ENCODE peak calls at places on chromosomes 2 and 18, in seven cellular contexts. Q is IMR-90, J is osteoblast, T is adrenal gland, N is body of pancreas, E is mucosa of descending colon, C is astrocyte. F is an unnamed sample.

GRCh38 chr2:160241251-160242137 is 41.4 kb upstream of the ITGB6 start:
- DNase-seq in Q (peak; percentile 81), J (no peak), T (peak; percentile 90), N (peak; percentile 86), E (peak; percentile 68), C (peak; percentile 82), F (peak; percentile 65)

GRCh38 chr2:201180010-201180409 is 2.9 kb upstream of the CASP10 start:
- DNase-seq in Q (no peak), J (no peak), T (no peak), N (no peak), E (no peak), C (no peak), F (no peak)

GRCh38 chr2:68714866-68715265 is 19.7 kb upstream of the ARHGAP25 start:
- DNase-seq in Q (no peak), J (no peak), T (peak; percentile 27), N (no peak), E (peak; percentile 62), C (no peak), F (peak; percentile 69)

GRCh38 chr2:11477994-11478393 is 12.0 kb upstream of the E2F6 start:
- DNase-seq in Q (peak; percentile 85), J (peak; percentile 83), T (peak; percentile 89), N (peak; percentile 90), E (peak; percentile 98), C (peak; percentile 45), F (peak; percentile 91)

GRCh38 chr2:12502759-12503158 is 214.0 kb upstream of the TRIB2 start:
- DNase-seq in Q (peak; percentile 71), J (no peak), T (no peak), N (no peak), E (no peak), C (peak; percentile 79), F (no peak)

GRCh38 chr2:100542418-100542817 is 20.4 kb upstream of the PDCL3 start:
- DNase-seq in Q (no peak), J (no peak), T (no peak), N (no peak), E (no peak), C (no peak), F (no peak)

GRCh38 chr2:107772380-107772779 is 54.3 kb upstream of the RGPD4 start:
- DNase-seq in Q (no peak), J (no peak), T (no peak), N (no peak), E (no peak), C (no peak), F (no peak)

GRCh38 chr2:167752734-167753133 is 494.7 kb downstream of the STK39 start:
- DNase-seq in Q (no peak), J (no peak), T (no peak), N (no peak), E (no peak), C (no peak), F (no peak)

GRCh38 chr2:96864343-96865091 is 5.4 kb downstream of the SEMA4C start:
- DNase-seq in Q (no peak), J (peak; percentile 61), T (no peak), N (peak; percentile 60), E (no peak), C (no peak), F (no peak)

GRCh38 chr2:28577796-28578680 is 82.2 kb downstream of the PLB1 start:
- DNase-seq in Q (no peak), J (no peak), T (no peak), N (no peak), E (no peak), C (no peak), F (no peak)

GRCh38 chr2:233844836-233845235 is 9.5 kb downstream of the HJURP start:
- DNase-seq in Q (no peak), J (peak; percentile 2), T (no peak), N (no peak), E (no peak), C (no peak), F (no peak)

GRCh38 chr2:191152841-191153240 is 2.0 kb upstream of the STAT4 start:
- DNase-seq in Q (peak; percentile 75), J (no peak), T (no peak), N (no peak), E (no peak), C (peak; percentile 90), F (no peak)

GRCh38 chr18:28690836-28691835 is 514.2 kb upstream of the CDH2 start:
- DNase-seq in Q (no peak), J (no peak), T (no peak), N (no peak), E (no peak), C (peak; percentile 20), F (no peak)

GRCh38 chr2:9565436-9566153 is 10.0 kb upstream of the ADAM17 start:
- DNase-seq in Q (peak; percentile 96), J (peak; percentile 93), T (peak; percentile 94), N (peak; percentile 88), E (peak; percentile 70), C (peak; percentile 91), F (peak; percentile 74)

GRCh38 chr2:26018184-26018716 is 15.6 kb upstream of the RAB10 start:
- DNase-seq in Q (peak; percentile 88), J (peak; percentile 96), T (peak; percentile 96), N (peak; percentile 91), E (peak; percentile 83), C (peak; percentile 82), F (peak; percentile 83)

GRCh38 chr2:56215911-56216310 is 32.1 kb downstream of the CCDC85A start:
- DNase-seq in Q (no peak), J (no peak), T (no peak), N (no peak), E (no peak), C (no peak), F (no peak)

GRCh38 chr18:70021498-70021897 is 73.8 kb upstream of the CD226 start:
- DNase-seq in Q (no peak), J (no peak), T (no peak), N (no peak), E (no peak), C (no peak), F (no peak)

GRCh38 chr2:118292991-118293390 is 204.7 kb downstream of the INSIG2 start:
- DNase-seq in Q (no peak), J (no peak), T (no peak), N (no peak), E (no peak), C (peak; percentile 38), F (no peak)

GRCh38 chr2:9004338-9005204 is 1.1 kb upstream of the MBOAT2 start:
- DNase-seq in Q (peak; percentile 36), J (peak; percentile 88), T (no peak), N (no peak), E (no peak), C (peak; percentile 74), F (no peak)

GRCh38 chr2:38427936-38428335 is 50.9 kb upstream of the ATL2 start:
- DNase-seq in Q (no peak), J (no peak), T (no peak), N (no peak), E (no peak), C (no peak), F (no peak)

GRCh38 chr2:43169987-43170732 is 56.2 kb downstream of the ZFP36L2 start:
- DNase-seq in Q (no peak), J (peak; percentile 59), T (no peak), N (peak; percentile 38), E (peak; percentile 85), C (no peak), F (peak; percentile 85)

GRCh38 chr18:28063181-28063790 is 113.6 kb downstream of the CDH2 start:
- DNase-seq in Q (peak; percentile 48), J (peak; percentile 45), T (no peak), N (no peak), E (no peak), C (peak; percentile 67), F (no peak)

GRCh38 chr2:60515751-60516226 is 37.7 kb downstream of the BCL11A start:
- DNase-seq in Q (peak; percentile 94), J (no peak), T (no peak), N (no peak), E (no peak), C (peak; percentile 95), F (no peak)

GRCh38 chr2:69985684-69986083 is 24.3 kb upstream of the ASPRV1 start:
- DNase-seq in Q (no peak), J (no peak), T (peak; percentile 36), N (no peak), E (no peak), C (no peak), F (peak; percentile 19)

DNA sequence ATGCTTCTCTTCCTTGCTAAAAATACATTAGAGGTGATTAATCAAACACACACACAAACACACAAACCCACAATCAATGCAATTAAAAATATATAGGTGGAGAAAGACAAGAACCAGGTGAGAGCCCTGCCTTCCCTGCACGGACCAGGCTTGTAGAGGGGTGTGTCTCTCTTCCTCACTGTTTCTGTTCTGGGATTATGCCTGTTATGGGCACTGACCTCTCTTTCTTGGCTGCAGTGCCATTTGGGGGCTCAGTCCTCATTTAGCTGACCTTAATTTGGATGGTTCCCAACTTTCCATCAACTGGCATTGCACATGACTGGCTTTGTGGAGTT is 89.8 kb downstream of the SH3RF3 start:
- DNase-seq in Q (no peak), J (no peak), T (no peak), N (no peak), E (no peak), C (no peak), F (no peak)
- H3K4me3 ChIP-seq in Q (no peak overlapping the region), J (no peak overlapping the region), T (no peak overlapping the region), N (no peak overlapping the region), E (no peak overlapping the region), C (no peak overlapping the region), F (no peak overlapping the region)

DNA sequence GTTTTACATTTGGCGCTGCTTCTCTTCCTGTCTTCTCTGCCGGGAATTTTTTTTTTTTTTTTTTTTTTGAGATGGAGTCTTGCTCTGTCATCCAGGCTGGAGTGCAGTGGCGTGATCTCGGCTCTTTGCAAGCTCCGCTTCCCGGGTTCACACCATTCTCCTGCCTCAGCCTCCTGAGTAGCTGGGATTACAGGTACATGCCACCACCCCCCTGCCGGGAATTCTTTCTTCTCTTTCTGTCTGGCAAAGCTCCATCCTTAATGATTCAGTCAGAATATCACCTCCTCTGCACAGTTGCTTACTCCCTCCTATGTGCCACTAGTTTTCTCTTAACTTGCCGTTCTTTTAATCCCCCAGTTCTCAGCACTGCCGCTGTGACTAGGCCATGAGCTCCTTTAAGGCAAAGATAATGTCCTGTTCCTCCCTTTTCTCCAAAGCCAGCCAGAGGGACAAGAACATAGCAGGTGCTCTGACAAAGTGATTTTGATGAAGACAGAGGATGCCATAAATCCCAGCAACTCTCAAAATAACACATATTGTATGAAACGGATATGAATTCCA is 112.1 kb upstream of the LRATD1 start:
- DNase-seq in Q (no peak), J (no peak), T (no peak), N (no peak), E (no peak), C (no peak), F (no peak)
- H3K4me1 ChIP-seq in Q (peaks cover 11% of the 10 kb centered on the region), J (peaks cover 7% of the 10 kb centered on the region), T (no peaks in the 10 kb centered on the region), N (no peaks in the 10 kb centered on the region), E (no peaks in the 10 kb centered on the region), C (peaks cover 2% of the 10 kb centered on the region), F (no peaks in the 10 kb centered on the region)

DNA sequence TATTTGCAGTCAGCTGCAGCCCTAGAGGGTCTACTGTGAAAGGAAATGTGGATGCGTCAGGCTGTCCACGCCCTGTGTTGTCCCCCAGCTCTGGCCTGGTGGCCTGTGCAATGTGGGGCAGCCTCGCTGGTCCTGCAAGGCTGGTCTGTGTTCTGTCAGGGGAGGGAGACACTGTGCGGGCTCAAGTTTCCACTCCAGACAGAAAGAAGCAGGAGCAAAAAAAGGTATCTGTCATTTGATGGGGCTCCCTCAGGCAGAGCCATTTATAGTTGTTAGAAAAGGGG is 456.3 kb upstream of the HS6ST1 start:
- DNase-seq in Q (no peak), J (no peak), T (no peak), N (no peak), E (no peak), C (no peak), F (no peak)
- TF ChIP-seq CTCF in Q (no peak), J (no peak), T (no peak), N (no peak), E (no peak), C (no peak), F (no peak)

GRCh38 chr2:222024934-222025890 is 273.6 kb downstream of the PAX3 start:
- DNase-seq in Q (peak; percentile 42), J (no peak), T (no peak), N (no peak), E (peak; percentile 23), C (peak; percentile 35), F (no peak)
- H3K4me3 ChIP-seq in Q (no peak overlapping the region), J (no peak overlapping the region), T (no peak overlapping the region), N (no peak overlapping the region), E (no peak overlapping the region), C (no peak overlapping the region), F (no peak overlapping the region)

F was measured in transverse colon.